ENCODE peak calls at places on chromosomes 11 and 22, in eight cellular contexts. A, J, H, N, T, Z, I and D are unnamed samples.

GRCh38 chr11:11780843-11781242 is 60.9 kb upstream of the USP47 start:
- DNase-seq in I (no peak), J (no peak), Z (no peak), N (no peak), T (no peak), A (no peak), H (peak), D (no peak)

GRCh38 chr11:32852142-32852541 is 22.4 kb downstream of the PRRG4 start:
- DNase-seq in J (peak), T (no peak), N (peak), I (no peak), A (peak), Z (no peak), H (no peak), D (peak)

GRCh38 chr11:103582351-103582909 is 454.0 kb upstream of the DDI1 start:
- DNase-seq in A (peak), H (no peak), J (no peak), I (no peak), Z (no peak), N (no peak), T (no peak), D (no peak)

GRCh38 chr11:60168306-60168705 is 14.6 kb downstream of the MS4A6A start:
- DNase-seq in I (no peak), J (no peak), T (no peak), Z (no peak), A (no peak), N (no peak), H (peak), D (no peak)

GRCh38 chr11:88535916-88536547 is 198.5 kb upstream of the CTSC start:
- DNase-seq in J (peak), N (peak), T (no peak), H (no peak), I (no peak), A (peak), Z (no peak), D (peak)

GRCh38 chr11:77003954-77004353 is 30.2 kb upstream of the B3GNT6 start:
- DNase-seq in H (no peak), I (no peak), J (no peak), N (no peak), T (no peak), A (peak), Z (no peak), D (no peak)

GRCh38 chr22:41565403-41566054 is 4.7 kb downstream of the CSDC2 start:
- DNase-seq in H (no peak), A (peak), J (peak), Z (no peak), N (peak), I (peak), T (no peak), D (peak)

GRCh38 chr11:94521684-94522083 is 9.4 kb downstream of the C11orf97 start:
- DNase-seq in T (no peak), I (no peak), H (no peak), N (peak), A (peak), J (peak), Z (no peak), D (peak)

GRCh38 chr11:44351898-44352498 is 42.1 kb upstream of the ALX4 start:
- DNase-seq in A (peak), J (no peak), T (no peak), H (no peak), I (no peak), N (no peak), Z (no peak), D (no peak)

GRCh38 chr11:85844439-85845051 is 10.6 kb upstream of the CCDC83 start:
- DNase-seq in Z (no peak), N (peak), T (no peak), H (no peak), J (peak), A (peak), I (no peak), D (peak)

GRCh38 chr22:37559901-37560681 is at the start of gene CDC42EP1:
- DNase-seq in T (peak), A (peak), N (peak), H (no peak), J (peak), Z (no peak), I (no peak), D (peak)

GRCh38 chr22:44029069-44029468 is 5.0 kb downstream of the PARVB start:
- DNase-seq in A (no peak), J (no peak), H (no peak), I (no peak), N (no peak), Z (no peak), T (no peak), D (no peak)

GRCh38 chr11:2211113-2211971 is 39.7 kb upstream of the TH start:
- DNase-seq in H (peak), A (no peak), J (no peak), Z (peak), N (no peak), T (no peak), I (no peak), D (no peak)

GRCh38 chr11:46133119-46133518 is 11.9 kb upstream of the PHF21A start:
- DNase-seq in Z (no peak), I (no peak), N (no peak), H (no peak), J (no peak), T (no peak), A (no peak), D (no peak)

GRCh38 chr11:62687508-62688396 is 1.6 kb downstream of the LRRN4CL start:
- DNase-seq in N (no peak), Z (no peak), I (no peak), T (peak), J (no peak), A (no peak), H (no peak), D (no peak)